ENCODE peak calls at places on chromosomes 5 and 9, in ten cellular contexts. S is GM10248; R is adrenal gland; U is Jurkat, Clone E6-1; E is NCI-H345; M is tibial nerve; G is AG08396; O is NCI-H1694 treated with DMSO at 0.1 percent for 48 hours; C is GDM1; Q is T-helper 9 cell. W is an unnamed sample.

GRCh38 chr9:135139366-135139965 is 52.0 kb downstream of the OLFM1 start:
- DNase-seq in G (no peak), C (no peak), O (no peak), R (no peak), E (peak; percentile 31), S (no peak), M (no peak), Q (no peak), U (no peak), W (no peak)

GRCh38 chr5:99955962-99956361 is 579.2 kb upstream of the FAM174A start:
- DNase-seq in C (no peak), O (no peak), M (no peak), G (no peak), Q (no peak), S (no peak), E (no peak), R (no peak), U (no peak), W (no peak)

GRCh38 chr9:3343671-3344070 is 182.1 kb downstream of the RFX3 start:
- DNase-seq in M (no peak), C (no peak), S (no peak), E (no peak), U (no peak), G (no peak), Q (no peak), R (no peak), O (no peak), W (no peak)

GRCh38 chr5:82422001-82422740 is 144.0 kb upstream of the RPS23 start:
- DNase-seq in Q (no peak), R (no peak), M (no peak), O (no peak), U (no peak), E (no peak), C (no peak), S (no peak), G (no peak), W (no peak)

GRCh38 chr5:66407739-66408138 is 188.5 kb upstream of the MAST4 start:
- DNase-seq in C (no peak), E (no peak), S (no peak), G (no peak), U (no peak), O (no peak), Q (no peak), R (no peak), M (no peak), W (no peak)

GRCh38 chr9:734831-735511 is 106.5 kb upstream of the DMRT1 start:
- DNase-seq in C (no peak), G (peak; percentile 69), Q (no peak), U (no peak), M (no peak), S (no peak), R (peak; percentile 19), E (no peak), O (no peak), W (no peak)

GRCh38 chr5:141691867-141692532 is 10.0 kb upstream of the ARAP3 start:
- DNase-seq in S (peak; percentile 88), O (peak; percentile 52), R (peak; percentile 74), M (peak; percentile 83), G (peak; percentile 90), U (peak; percentile 52), E (peak; percentile 78), Q (peak; percentile 85), C (peak; percentile 74), W (peak; percentile 69)

GRCh38 chr5:107888541-107888940 is 217.8 kb upstream of the EFNA5 start:
- DNase-seq in O (no peak), G (no peak), S (no peak), U (no peak), R (no peak), C (no peak), E (no peak), M (no peak), Q (no peak), W (no peak)

GRCh38 chr5:52579391-52579790 is 208.3 kb upstream of the ITGA1 start:
- DNase-seq in R (no peak), M (no peak), C (no peak), Q (no peak), O (no peak), G (no peak), S (no peak), U (no peak), E (peak; percentile 8), W (no peak)

W was measured in effector memory CD4-positive, alpha-beta T cell.